ENCODE peak calls at places on chromosomes 3 and 15, in four cellular contexts. One of them, this sample, is unnamed.

GRCh38 chr3:158983480-158983879 is 181.6 kb downstream of the MFSD1 start:
- DNase-seq in A549: no peak
- DNase-seq in GM23338: no peak
- DNase-seq in HCT116: no peak
- DNase-seq in this sample: no peak

GRCh38 chr15:68774120-68774519 is 46.6 kb downstream of the ANP32A start:
- DNase-seq in A549: no peak
- DNase-seq in GM23338: no peak
- DNase-seq in HCT116: no peak
- DNase-seq in this sample: no peak

GRCh38 chr3:195164573-195165263 is 106.2 kb downstream of the XXYLT1 start:
- DNase-seq in A549: no peak
- DNase-seq in GM23338: no peak
- DNase-seq in HCT116: no peak
- DNase-seq in this sample: peak; percentile 99

GRCh38 chr3:3800076-3800448 is 831 bp downstream of the LRRN1 start:
- DNase-seq in A549: no peak
- DNase-seq in GM23338: peak; percentile 22
- DNase-seq in HCT116: no peak
- DNase-seq in this sample: no peak

GRCh38 chr3:53807117-53807521 is 39.1 kb downstream of the CHDH start:
- DNase-seq in A549: no peak
- DNase-seq in GM23338: no peak
- DNase-seq in HCT116: no peak
- DNase-seq in this sample: no peak

GRCh38 chr3:119731545-119732343 is 28.9 kb downstream of the CFAP91 start:
- DNase-seq in A549: no peak
- DNase-seq in GM23338: no peak
- DNase-seq in HCT116: no peak
- DNase-seq in this sample: no peak

GRCh38 chr15:95141486-95141885 is 910.1 kb downstream of the MCTP2 start:
- DNase-seq in A549: no peak
- DNase-seq in GM23338: no peak
- DNase-seq in HCT116: no peak
- DNase-seq in this sample: no peak

GRCh38 chr15:46280753-46281521 is 646.1 kb downstream of the SQOR start:
- DNase-seq in A549: no peak
- DNase-seq in GM23338: peak; percentile 75
- DNase-seq in HCT116: no peak
- DNase-seq in this sample: no peak

GRCh38 chr3:86929046-86929445 is 61.9 kb downstream of the VGLL3 start:
- DNase-seq in A549: no peak
- DNase-seq in GM23338: no peak
- DNase-seq in HCT116: no peak
- DNase-seq in this sample: no peak

GRCh38 chr3:74561881-74562280 is 52.6 kb downstream of the CNTN3 start:
- DNase-seq in A549: no peak
- DNase-seq in GM23338: no peak
- DNase-seq in HCT116: no peak
- DNase-seq in this sample: no peak

GRCh38 chr15:96720251-96720650 is 389.8 kb downstream of the NR2F2 start:
- DNase-seq in A549: no peak
- DNase-seq in GM23338: no peak
- DNase-seq in HCT116: no peak
- DNase-seq in this sample: no peak

GRCh38 chr15:58064119-58065010 is 1.1 kb downstream of the ALDH1A2 start:
- DNase-seq in A549: no peak
- DNase-seq in GM23338: peak; percentile 22
- DNase-seq in HCT116: no peak
- DNase-seq in this sample: no peak

GRCh38 chr15:77907824-77908751 is 169.4 kb downstream of the TBC1D2B start:
- DNase-seq in A549: no peak
- DNase-seq in GM23338: peak; percentile 91
- DNase-seq in HCT116: peak; percentile 36
- DNase-seq in this sample: peak; percentile 61

GRCh38 chr15:58458076-58458475 is 26.3 kb downstream of the LIPC start:
- DNase-seq in A549: no peak
- DNase-seq in GM23338: no peak
- DNase-seq in HCT116: no peak
- DNase-seq in this sample: peak; percentile 80

GRCh38 chr3:48440590-48440958 is 517 bp downstream of the TMA7 start:
- DNase-seq in A549: no peak
- DNase-seq in GM23338: peak; percentile 41
- DNase-seq in HCT116: no peak
- DNase-seq in this sample: no peak

GRCh38 chr3:48441940-48442339 is 1.9 kb downstream of the TMA7 start:
- DNase-seq in A549: no peak
- DNase-seq in GM23338: no peak
- DNase-seq in HCT116: no peak
- DNase-seq in this sample: peak; percentile 53

GRCh38 chr3:48437812-48438211 is 2.1 kb downstream of the CCDC51 start:
- DNase-seq in A549: no peak
- DNase-seq in GM23338: no peak
- DNase-seq in HCT116: no peak
- DNase-seq in this sample: no peak

GRCh38 chr3:48436855-48437254 is 3.1 kb downstream of the CCDC51 start:
- DNase-seq in A549: no peak
- DNase-seq in GM23338: no peak
- DNase-seq in HCT116: no peak
- DNase-seq in this sample: no peak

DNA sequence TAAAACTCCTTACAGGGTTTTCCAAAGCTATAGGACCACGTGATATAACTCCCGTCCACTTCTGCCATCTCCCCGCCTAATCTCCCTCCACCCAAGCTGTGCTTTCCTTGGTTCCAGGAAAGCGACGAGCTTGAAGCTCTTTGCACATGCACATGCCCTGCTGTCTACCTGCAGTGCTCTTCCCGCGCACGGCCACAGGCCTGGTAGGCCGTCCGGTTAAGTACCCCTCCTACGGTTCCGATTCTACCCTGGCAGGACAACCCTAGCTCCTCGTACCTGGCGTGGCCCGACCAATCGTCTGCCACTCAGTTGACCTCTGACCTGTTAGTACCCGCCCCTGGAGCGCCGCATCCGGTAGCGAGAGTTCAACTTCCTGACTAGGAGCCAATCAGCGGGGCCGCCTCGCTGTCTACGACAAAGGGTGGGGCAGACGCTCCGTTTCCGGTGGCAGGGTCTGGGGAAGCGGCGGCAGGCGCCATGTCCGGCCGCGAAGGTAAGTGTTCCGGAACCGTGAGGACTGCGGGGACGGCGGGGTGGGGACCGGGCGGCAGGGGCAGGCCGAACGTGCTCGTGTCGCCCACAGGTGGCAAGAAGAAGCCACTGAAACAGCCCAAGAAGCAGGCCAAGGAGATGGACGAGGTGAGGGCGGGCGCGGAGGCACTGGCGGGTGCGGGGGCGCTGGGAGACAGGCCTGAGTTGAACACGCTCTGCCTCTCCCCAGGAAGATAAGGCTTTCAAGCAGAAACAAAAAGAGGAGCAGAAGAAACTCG is at the start of the genes CCDC51 and TMA7:
- DNase-seq in A549: peak; percentile 97
- DNase-seq in GM23338: peak; percentile 99
- DNase-seq in HCT116: peak; percentile 96
- DNase-seq in this sample: peak; percentile 96
- TF ChIP-seq REST in A549: no peak
- TF ChIP-seq REST in GM23338: no peak
- TF ChIP-seq REST in HCT116: no peak
- TF ChIP-seq REST in this sample: no peak

DNA sequence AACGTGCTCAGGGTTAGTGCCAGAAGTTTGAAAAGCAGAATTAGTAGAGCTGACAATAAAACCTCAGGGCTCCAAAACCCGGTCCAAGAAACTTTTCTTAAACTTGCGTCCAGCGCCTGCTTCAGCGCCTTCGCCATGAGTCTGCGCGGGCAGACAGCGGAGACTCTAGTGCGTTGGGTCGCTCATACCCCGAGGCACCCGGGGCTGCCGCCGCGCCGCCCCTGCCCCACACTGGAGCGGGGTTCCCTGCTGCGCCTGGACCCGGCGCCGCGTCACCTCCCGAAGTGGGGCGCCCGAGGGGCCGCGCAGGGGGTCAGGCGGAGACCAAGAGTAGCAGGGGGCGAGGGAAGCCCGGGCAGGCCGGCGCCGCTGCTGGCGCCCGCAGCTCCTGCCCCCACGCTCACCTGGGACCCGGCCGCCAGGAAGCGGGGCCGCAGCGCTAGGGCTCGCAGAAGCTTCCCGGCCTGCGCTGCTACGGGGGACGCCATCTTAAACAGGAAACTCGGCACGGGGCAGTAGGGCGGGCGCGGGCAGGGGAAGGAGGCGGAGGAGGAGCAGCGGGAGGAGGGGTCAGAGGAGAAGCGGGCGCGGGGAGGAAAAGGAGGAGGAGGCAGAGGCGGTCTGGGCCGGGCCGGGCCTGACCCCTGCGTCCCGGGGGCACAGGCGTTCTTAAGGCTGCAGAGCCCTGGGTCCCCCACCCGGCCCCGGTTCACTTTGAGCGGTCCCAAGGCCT is at the start of gene SUCLG2:
- DNase-seq in A549: peak; percentile 30
- DNase-seq in GM23338: peak; percentile 93
- DNase-seq in HCT116: peak; percentile 39
- DNase-seq in this sample: peak; percentile 71
- TF ChIP-seq CTCF in A549: no peak
- TF ChIP-seq CTCF in GM23338: no peak
- TF ChIP-seq CTCF in HCT116: no peak
- TF ChIP-seq CTCF in this sample: no peak

GRCh38 chr15:82540055-82540983 is at the start of gene RPS17:
- DNase-seq in A549: peak; percentile 98
- DNase-seq in GM23338: peak; percentile 97
- DNase-seq in HCT116: peak; percentile 91
- DNase-seq in this sample: peak; percentile 88
- TF ChIP-seq REST in A549: no peak
- TF ChIP-seq REST in GM23338: peak; percentile 40
- TF ChIP-seq REST in HCT116: no peak
- TF ChIP-seq REST in this sample: peak; percentile 81

DNA sequence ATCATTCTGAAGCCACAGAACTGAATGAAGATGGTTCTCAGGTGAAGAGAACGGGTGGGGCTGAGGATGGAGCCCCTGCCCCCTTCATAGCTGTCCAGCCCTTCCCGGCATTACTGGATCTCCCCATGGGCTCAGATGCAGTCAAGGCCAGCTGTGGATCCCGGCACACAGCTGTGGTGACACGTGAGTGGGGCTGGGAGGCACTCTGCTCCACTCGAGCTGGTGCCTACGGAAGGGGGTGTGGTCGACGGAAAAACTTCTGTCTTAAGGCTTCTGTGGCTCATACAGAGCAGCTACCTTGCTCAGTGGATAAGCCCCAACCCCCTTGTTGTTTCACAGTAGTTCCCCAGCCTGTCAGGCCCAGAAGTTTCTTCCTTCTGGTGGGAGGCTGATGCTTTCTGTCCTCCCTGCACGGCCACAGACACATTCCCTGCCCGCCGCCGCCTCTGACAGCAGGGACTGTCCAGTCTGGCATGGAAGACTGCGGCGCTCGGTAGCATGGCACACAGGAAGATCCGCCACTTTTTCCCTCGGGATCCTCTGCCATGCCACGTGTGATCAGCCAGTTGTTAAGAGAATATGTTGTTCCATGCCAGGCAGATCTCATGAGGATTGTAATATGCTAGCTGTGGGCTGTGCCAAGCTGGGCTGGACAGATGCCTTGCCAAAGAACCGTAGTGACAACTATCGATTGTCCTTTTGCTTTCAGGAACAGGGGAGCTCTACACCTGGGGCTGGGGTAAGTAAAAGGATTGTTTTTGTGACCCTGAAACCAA is 5.8 kb downstream of the RCCD1 start:
- DNase-seq in A549: no peak
- DNase-seq in GM23338: no peak
- DNase-seq in HCT116: no peak
- DNase-seq in this sample: no peak
- TF ChIP-seq CTCF in A549: no peak
- TF ChIP-seq CTCF in GM23338: no peak
- TF ChIP-seq CTCF in HCT116: no peak
- TF ChIP-seq CTCF in this sample: no peak

GRCh38 chr3:193348686-193349085 is 29.9 kb downstream of the ATP13A5 start:
- DNase-seq in A549: no peak
- DNase-seq in GM23338: peak; percentile 21
- DNase-seq in HCT116: no peak
- DNase-seq in this sample: no peak

GRCh38 chr3:193350744-193351143 is 27.8 kb downstream of the ATP13A5 start:
- DNase-seq in A549: no peak
- DNase-seq in GM23338: no peak
- DNase-seq in HCT116: no peak
- DNase-seq in this sample: peak; percentile 24

GRCh38 chr3:193357291-193357690 is 21.3 kb downstream of the ATP13A5 start:
- DNase-seq in A549: no peak
- DNase-seq in GM23338: no peak
- DNase-seq in HCT116: no peak
- DNase-seq in this sample: no peak

GRCh38 chr3:193354423-193354822 is 24.1 kb downstream of the ATP13A5 start:
- DNase-seq in A549: no peak
- DNase-seq in GM23338: no peak
- DNase-seq in HCT116: no peak
- DNase-seq in this sample: no peak
- TF ChIP-seq REST in A549: no peak
- TF ChIP-seq REST in GM23338: peak; percentile 27
- TF ChIP-seq REST in HCT116: no peak
- TF ChIP-seq REST in this sample: no peak

DNA sequence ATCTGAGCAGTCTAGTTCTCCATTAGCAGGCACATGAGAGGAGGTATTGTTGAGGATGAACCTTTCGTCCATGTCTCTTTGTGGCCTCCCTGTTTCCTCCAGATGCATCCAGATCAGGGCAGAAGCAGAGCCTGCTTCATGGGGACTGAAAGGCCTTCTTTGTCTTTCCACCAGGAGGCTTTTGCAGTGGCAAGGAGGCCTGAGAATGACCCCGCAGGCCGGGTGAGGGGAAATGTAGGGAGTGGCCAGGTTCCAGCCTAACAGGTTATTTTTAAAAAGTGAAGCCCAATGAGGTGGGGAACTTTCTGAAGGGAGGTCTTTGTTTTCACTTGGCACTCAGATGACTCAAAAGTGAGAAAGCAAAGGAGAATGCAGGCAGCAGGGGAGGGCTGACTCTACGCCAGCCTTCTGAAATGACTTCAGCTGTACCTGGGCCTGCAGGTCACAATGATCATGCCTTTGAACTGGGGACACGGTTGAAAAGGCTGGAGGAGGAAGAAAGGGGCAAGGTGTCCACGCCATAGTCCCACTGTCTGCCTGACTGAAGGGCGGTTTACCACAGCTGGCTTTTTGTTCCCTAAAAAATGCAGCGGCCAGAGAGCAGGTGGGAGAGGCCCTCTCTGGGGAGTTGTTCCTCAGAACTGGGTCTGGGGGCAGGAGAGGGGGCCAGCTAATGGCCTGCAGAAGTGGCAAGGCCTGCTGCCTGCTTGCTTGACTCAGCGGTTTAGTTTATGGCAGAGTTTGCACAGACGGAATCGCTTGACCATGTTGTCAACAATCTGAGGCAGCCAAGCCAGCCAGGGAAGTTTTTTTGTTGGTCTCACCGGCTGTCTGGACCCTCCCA is 28.7 kb downstream of the CMTM7 start:
- DNase-seq in A549: peak; percentile 43
- DNase-seq in GM23338: peak; percentile 73
- DNase-seq in HCT116: peak; percentile 97
- DNase-seq in this sample: peak; percentile 89
- TF ChIP-seq CTCF in A549: no peak
- TF ChIP-seq CTCF in GM23338: peak; percentile 21
- TF ChIP-seq CTCF in HCT116: no peak
- TF ChIP-seq CTCF in this sample: peak; percentile 37

GRCh38 chr15:74129411-74130088 is 836 bp upstream of the ISLR2 start:
- DNase-seq in A549: no peak
- DNase-seq in GM23338: peak; percentile 74
- DNase-seq in HCT116: no peak
- DNase-seq in this sample: no peak
- TF ChIP-seq REST in A549: no peak
- TF ChIP-seq REST in GM23338: no peak
- TF ChIP-seq REST in HCT116: no peak
- TF ChIP-seq REST in this sample: no peak

This sample was measured in HepG2.